ENCODE peak calls at places on chromosomes 12 and 14, in six cellular contexts. V is body of pancreas, F is left ventricle myocardium inferior, B is lower lobe of right lung, A is fibroblast of lung, U is heart right ventricle. Y is an unnamed sample.

GRCh38 chr14:62696261-62696968 is 348.8 kb downstream of the KCNH5 start:
- DNase-seq in U (no peak), F (no peak), A (no peak), V (no peak), B (no peak), Y (no peak)

GRCh38 chr14:36281309-36281708 is 39.1 kb downstream of the MBIP start:
- DNase-seq in F (no peak), V (no peak), B (no peak), A (no peak), U (no peak), Y (no peak)

GRCh38 chr12:129550353-129550752 is 353.5 kb downstream of the TMEM132D start:
- DNase-seq in V (peak), A (no peak), F (no peak), U (no peak), B (peak), Y (no peak)

GRCh38 chr12:96414637-96415036 is 14.4 kb upstream of the CDK17 start:
- DNase-seq in B (no peak), V (no peak), F (no peak), U (no peak), A (no peak), Y (no peak)

GRCh38 chr14:61451491-61451890 is 130.1 kb downstream of the PRKCH start:
- DNase-seq in U (no peak), B (no peak), A (no peak), F (no peak), V (no peak), Y (no peak)

GRCh38 chr14:72801381-72801812 is 92.5 kb downstream of the DPF3 start:
- DNase-seq in V (no peak), U (no peak), F (no peak), B (no peak), A (peak), Y (no peak)

GRCh38 chr12:12823308-12823707 is 10.2 kb downstream of the DDX47 start:
- DNase-seq in U (no peak), V (no peak), F (no peak), B (no peak), A (no peak), Y (no peak)

GRCh38 chr14:104426771-104427125 is 152.8 kb upstream of the C14orf180 start:
- DNase-seq in B (no peak), F (no peak), V (no peak), U (no peak), A (no peak), Y (no peak)

GRCh38 chr12:54416908-54417603 is 2.0 kb downstream of the ITGA5 start:
- DNase-seq in V (no peak), A (peak), B (no peak), U (no peak), F (no peak), Y (peak)

GRCh38 chr14:35797796-35798195 is 11.3 kb downstream of the RALGAPA1 start:
- DNase-seq in B (no peak), V (no peak), A (no peak), F (no peak), U (no peak), Y (no peak)

GRCh38 chr12:19882418-19882817 is 443.1 kb downstream of the AEBP2 start:
- DNase-seq in V (no peak), A (no peak), F (no peak), U (no peak), B (no peak), Y (peak)

GRCh38 chr12:22858849-22859569 is 234.0 kb downstream of the ETNK1 start:
- DNase-seq in A (peak), F (no peak), U (no peak), B (no peak), V (no peak), Y (no peak)

GRCh38 chr12:32647275-32647674 is 31.8 kb upstream of the DNM1L start:
- DNase-seq in F (no peak), B (no peak), U (no peak), V (no peak), A (no peak), Y (no peak)

GRCh38 chr12:48286665-48287064 is 64.1 kb downstream of the ZNF641 start:
- DNase-seq in F (no peak), A (no peak), U (peak), B (no peak), V (no peak), Y (no peak)

GRCh38 chr14:35821546-35822411 is 4.4 kb upstream of the BRMS1L start:
- DNase-seq in F (no peak), V (peak), B (no peak), A (peak), U (no peak), Y (no peak)

GRCh38 chr12:79121486-79121885 is 256.9 kb downstream of the SYT1 start:
- DNase-seq in B (no peak), F (no peak), A (no peak), U (no peak), V (no peak), Y (no peak)

GRCh38 chr12:113092478-113093408 is 36.2 kb downstream of the DTX1 start:
- DNase-seq in A (no peak), V (peak), F (peak), U (no peak), B (peak), Y (no peak)

GRCh38 chr12:120100630-120101029 is 15.9 kb downstream of the RAB35 start:
- DNase-seq in A (peak), F (peak), B (no peak), V (peak), U (peak), Y (peak)

GRCh38 chr12:3253682-3254275 is 176.6 kb downstream of the TSPAN9 start:
- DNase-seq in F (peak), B (no peak), A (no peak), V (no peak), U (no peak), Y (no peak)

GRCh38 chr12:112862570-112863137 is 44.1 kb upstream of the OAS1 start:
- DNase-seq in U (no peak), B (no peak), A (no peak), V (no peak), F (no peak), Y (no peak)

GRCh38 chr12:38771871-38772270 is 133.5 kb downstream of the CPNE8 start:
- DNase-seq in A (no peak), F (no peak), V (no peak), B (no peak), U (no peak), Y (no peak)

GRCh38 chr12:126033746-126034145 is 968.5 kb downstream of the AACS start:
- DNase-seq in B (no peak), V (no peak), A (no peak), U (no peak), F (no peak), Y (no peak)

GRCh38 chr14:105844810-105845724 is 318.7 kb downstream of the TMEM121 start:
- DNase-seq in B (no peak), U (peak), A (no peak), F (no peak), V (no peak), Y (peak)

GRCh38 chr12:116392061-116392460 is 114.6 kb upstream of the MED13L start:
- DNase-seq in B (no peak), F (no peak), U (no peak), V (no peak), A (peak), Y (no peak)

GRCh38 chr12:12804432-12804886 is 8.7 kb upstream of the DDX47 start:
- DNase-seq in A (peak), V (no peak), F (no peak), U (no peak), B (no peak), Y (no peak)

GRCh38 chr14:95683793-95684192 is 2.4 kb upstream of the TCL1B start:
- DNase-seq in A (no peak), U (no peak), F (no peak), B (no peak), V (peak), Y (no peak)

GRCh38 chr12:106976668-106977067 is 10.3 kb downstream of the MTERF2 start:
- DNase-seq in U (no peak), A (peak), B (no peak), V (peak), F (no peak), Y (no peak)

GRCh38 chr14:78509516-78509915 is 339.3 kb downstream of the NRXN3 start:
- DNase-seq in U (no peak), A (no peak), B (no peak), V (no peak), F (no peak), Y (no peak)

GRCh38 chr14:72776701-72777255 is 117.1 kb downstream of the DPF3 start:
- DNase-seq in F (no peak), V (peak), U (no peak), A (no peak), B (no peak), Y (no peak)

GRCh38 chr14:59464651-59465569 is at the start of gene GPR135:
- DNase-seq in A (peak), F (peak), U (peak), V (peak), B (peak), Y (peak)

GRCh38 chr12:101407054-101407437 is 526 bp downstream of the ARL1 start:
- DNase-seq in V (no peak), U (no peak), F (no peak), B (peak), A (no peak), Y (no peak)

GRCh38 chr14:49993565-49993964 is 100.7 kb downstream of the ARF6 start:
- DNase-seq in U (no peak), A (no peak), F (no peak), B (no peak), V (no peak), Y (no peak)

GRCh38 chr14:74408870-74409269 is 17.1 kb downstream of the SYNDIG1L start:
- DNase-seq in A (no peak), F (no peak), V (no peak), B (no peak), U (no peak), Y (no peak)

GRCh38 chr14:77641534-77642341 is 25.3 kb upstream of the SPTLC2 start:
- DNase-seq in V (peak), A (peak), B (peak), U (peak), F (peak), Y (peak)

GRCh38 chr12:112450725-112451124 is 32.0 kb downstream of the PTPN11 start:
- DNase-seq in U (no peak), V (no peak), B (no peak), F (no peak), A (no peak), Y (no peak)

GRCh38 chr12:2640709-2641108 is 154.1 kb upstream of the FKBP4 start:
- DNase-seq in V (peak), A (peak), F (peak), B (no peak), U (peak), Y (peak)

GRCh38 chr12:7046383-7047143 is 14.0 kb upstream of the C1S start:
- DNase-seq in B (no peak), U (no peak), A (no peak), V (no peak), F (no peak), Y (no peak)

GRCh38 chr12:7039403-7039802 is 21.1 kb upstream of the C1S start:
- DNase-seq in F (no peak), A (no peak), U (no peak), V (no peak), B (no peak), Y (no peak)

GRCh38 chr12:7045913-7046312 is 14.6 kb upstream of the C1S start:
- DNase-seq in B (no peak), F (no peak), A (no peak), U (no peak), V (no peak), Y (no peak)

GRCh38 chr12:7038591-7038990 is 20.3 kb upstream of the LPCAT3 start:
- DNase-seq in B (no peak), U (no peak), A (no peak), F (no peak), V (no peak), Y (no peak)

DNA sequence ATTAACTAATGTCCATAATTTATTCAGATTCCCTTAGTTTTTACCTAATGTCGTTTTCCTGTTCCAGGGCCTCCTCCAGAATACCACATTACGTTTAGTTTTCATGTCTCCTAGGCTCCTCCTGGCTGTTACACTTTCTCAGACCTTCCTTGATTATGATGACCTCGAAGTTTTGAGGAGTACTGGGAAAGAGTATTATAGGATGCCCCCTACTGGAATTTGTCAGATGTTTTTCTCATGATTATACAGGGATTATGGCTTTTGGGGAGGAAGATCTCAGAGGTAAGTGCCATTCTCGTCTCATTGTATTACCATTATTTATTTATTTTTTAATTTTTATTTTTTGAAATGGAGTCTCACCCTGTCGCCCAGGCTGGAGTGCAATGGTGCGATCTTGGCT is 17.7 kb upstream of the C1S start:
- DNase-seq in A (peak), B (no peak), U (no peak), F (no peak), V (no peak), Y (no peak)
- TF ChIP-seq CTCF in A (peak), B (peak), U (peak), F (peak), V (peak), Y (peak)

GRCh38 chr14:20714593-20715250 is 26.2 kb downstream of the ANG start:
- DNase-seq in U (peak), A (peak), V (peak), F (peak), B (peak), Y (peak)

GRCh38 chr14:20707622-20708021 is 19.1 kb downstream of the ANG start:
- DNase-seq in V (no peak), A (no peak), B (no peak), F (no peak), U (no peak), Y (no peak)

GRCh38 chr14:20712900-20713299 is 24.3 kb downstream of the ANG start:
- DNase-seq in B (no peak), V (no peak), A (no peak), U (no peak), F (no peak), Y (no peak)

GRCh38 chr14:20706657-20707355 is 18.2 kb downstream of the ANG start:
- DNase-seq in A (no peak), U (no peak), B (no peak), F (no peak), V (no peak), Y (no peak)

GRCh38 chr14:20711275-20712069 is 22.9 kb downstream of the ANG start:
- DNase-seq in B (no peak), F (no peak), V (no peak), A (no peak), U (no peak), Y (no peak)
- H3K27ac ChIP-seq in B (peak), F (no peak), V (no peak), A (no peak), U (no peak), Y (no peak)

GRCh38 chr14:33480589-33481184 is 470.2 kb downstream of the EGLN3 start:
- DNase-seq in B (no peak), A (no peak), V (no peak), U (no peak), F (no peak), Y (no peak)

GRCh38 chr14:33484264-33484663 is 466.6 kb downstream of the EGLN3 start:
- DNase-seq in U (no peak), V (no peak), B (no peak), A (no peak), F (no peak), Y (no peak)

GRCh38 chr14:33483110-33483509 is 467.8 kb downstream of the EGLN3 start:
- DNase-seq in U (no peak), V (no peak), B (no peak), F (no peak), A (no peak), Y (no peak)

GRCh38 chr14:33488547-33488946 is 462.3 kb downstream of the EGLN3 start:
- DNase-seq in A (no peak), U (no peak), F (no peak), V (no peak), B (no peak), Y (no peak)

GRCh38 chr14:33486499-33486898 is 464.4 kb downstream of the EGLN3 start:
- DNase-seq in F (no peak), V (no peak), U (no peak), A (no peak), B (no peak), Y (no peak)
- TF ChIP-seq CTCF in F (no peak), V (no peak), U (no peak), A (no peak), B (no peak), Y (no peak)

DNA sequence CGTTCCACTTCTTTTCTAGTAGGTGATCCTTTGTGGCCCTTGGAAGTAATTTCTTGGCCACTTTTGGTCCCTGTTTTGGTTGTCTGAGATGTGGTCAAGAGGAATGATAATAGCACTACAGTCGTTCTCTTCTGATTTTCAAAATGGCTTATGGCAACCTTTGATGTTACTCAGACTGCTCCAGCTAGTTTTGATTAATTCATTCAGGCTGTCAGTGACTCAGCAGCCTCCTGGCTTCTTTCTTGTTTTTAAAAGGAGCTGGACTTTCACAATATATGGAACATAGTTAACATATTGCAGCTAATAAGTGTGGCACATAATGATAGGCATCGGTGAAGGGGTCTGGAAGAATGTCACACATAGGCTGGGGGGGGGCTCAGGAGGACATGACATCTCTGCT is 47.3 kb downstream of the WDR20 start:
- DNase-seq in B (no peak), U (no peak), F (no peak), A (peak), V (no peak), Y (peak)
- H3K27ac ChIP-seq in B (no peak), U (peak), F (no peak), A (no peak), V (peak), Y (peak)

GRCh38 chr12:27555316-27555715 is 31.3 kb downstream of the PPFIBP1 start:
- DNase-seq in U (no peak), F (no peak), V (no peak), B (no peak), A (peak), Y (no peak)
- TF ChIP-seq CTCF in U (no peak), F (no peak), V (no peak), B (no peak), A (no peak), Y (no peak)

DNA sequence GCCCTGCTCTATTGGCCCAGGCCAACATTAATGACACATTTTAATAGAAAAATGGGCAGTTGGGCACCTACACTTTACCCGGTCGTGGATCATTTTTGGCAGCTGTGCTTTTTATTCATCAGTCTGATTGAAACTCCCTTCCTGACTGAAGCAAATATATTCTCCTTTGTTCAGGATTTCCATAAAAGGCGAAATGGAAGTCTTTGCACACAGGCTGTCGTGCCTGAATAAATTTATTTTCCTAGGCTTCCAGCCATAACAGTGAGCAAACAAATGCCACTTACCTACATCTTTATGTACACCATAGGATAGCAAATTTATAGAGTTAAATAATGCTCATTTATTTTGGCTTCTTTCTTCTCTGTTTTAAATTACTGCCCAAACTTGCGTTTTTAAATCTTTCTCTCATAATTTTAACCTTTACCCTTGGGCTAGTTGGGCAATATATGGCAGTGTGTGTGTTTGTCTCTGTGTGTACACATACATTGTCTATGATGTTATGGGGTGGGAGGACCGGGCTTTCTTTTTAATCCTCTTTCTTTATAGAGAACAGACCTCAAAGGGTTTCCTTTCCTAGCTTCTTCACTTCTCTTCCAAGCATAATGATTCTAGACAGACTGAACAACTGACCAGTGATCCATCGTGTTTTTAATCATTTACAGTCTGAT is 480.8 kb upstream of the DCN start:
- DNase-seq in F (no peak), A (no peak), U (no peak), B (no peak), V (no peak), Y (no peak)
- H3K27ac ChIP-seq in F (no peak), A (no peak), U (no peak), B (no peak), V (no peak), Y (no peak)

GRCh38 chr12:80943345-80943744 is 5.6 kb upstream of the LIN7A start:
- DNase-seq in U (no peak), V (no peak), A (no peak), F (no peak), B (no peak), Y (no peak)

GRCh38 chr12:80941916-80942315 is 4.2 kb upstream of the LIN7A start:
- DNase-seq in B (no peak), U (no peak), A (peak), F (no peak), V (no peak), Y (no peak)

GRCh38 chr12:80946591-80946990 is 8.9 kb upstream of the LIN7A start:
- DNase-seq in U (no peak), F (no peak), A (peak), V (no peak), B (no peak), Y (no peak)
- TF ChIP-seq CTCF in U (peak), F (peak), A (peak), V (no peak), B (no peak), Y (no peak)

DNA sequence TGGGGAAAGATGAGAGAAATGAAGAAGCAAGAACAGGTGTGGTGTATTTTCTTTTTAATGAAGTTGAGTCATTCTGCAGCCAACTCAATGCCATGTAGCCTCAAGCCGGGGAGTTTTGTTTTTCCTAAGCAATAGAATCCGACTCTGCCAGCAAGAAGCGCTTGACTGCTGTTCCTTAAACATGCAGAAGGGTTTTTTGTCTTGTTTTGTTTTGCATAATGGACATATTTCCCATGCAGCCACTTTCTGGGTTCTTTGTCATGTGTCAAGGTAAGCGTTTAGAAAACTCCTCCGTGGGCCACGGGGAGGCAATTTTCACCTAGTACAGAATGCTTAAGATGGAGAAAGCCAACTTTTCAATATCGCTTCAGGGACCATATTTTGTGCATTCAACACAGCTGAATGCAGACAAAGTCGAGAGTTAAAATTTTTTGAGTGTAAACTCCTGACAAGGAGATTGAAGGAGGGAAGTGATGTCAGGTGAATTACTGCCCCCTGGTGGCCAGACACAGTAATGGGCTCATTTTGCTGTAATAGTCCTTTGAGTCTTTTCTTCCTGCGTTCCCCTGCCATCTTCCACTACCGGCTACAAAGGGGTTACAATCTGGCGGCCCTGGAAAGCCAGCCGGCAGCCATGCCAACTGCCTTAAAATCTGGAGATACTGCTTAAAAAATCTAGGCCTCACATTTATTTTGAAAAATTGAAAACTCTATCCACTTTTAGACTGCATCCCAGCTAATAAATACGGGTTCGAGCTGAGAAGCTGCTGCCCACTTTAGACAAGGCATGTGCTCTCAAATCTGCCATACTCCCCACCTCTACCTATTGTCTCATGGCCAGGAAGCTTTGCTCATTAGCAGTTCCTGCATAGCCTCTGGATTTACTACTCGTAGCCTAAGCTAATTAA is 3.2 kb upstream of the FICD start:
- DNase-seq in V (peak), U (peak), B (peak), F (peak), A (peak), Y (peak)
- H3K27ac ChIP-seq in V (no peak), U (no peak), B (no peak), F (no peak), A (no peak), Y (no peak)